ENCODE peak calls at places on chromosomes 2 and 18, in six cellular contexts. One of them, this sample, is unnamed.

GRCh38 chr2:236352761-236353593 is 88.8 kb upstream of the ASB18 start:
- DNase-seq in hepatic stellate cell: peak
- DNase-seq in posterior cingulate gyrus: no peak
- DNase-seq in CD4-positive, alpha-beta T cell: no peak
- DNase-seq in NB4: peak
- DNase-seq in HuH-7.5: no peak
- DNase-seq in this sample: peak

GRCh38 chr18:69626643-69627242 is 226.1 kb downstream of the DOK6 start:
- DNase-seq in hepatic stellate cell: no peak
- DNase-seq in NB4: no peak
- DNase-seq in posterior cingulate gyrus: no peak
- DNase-seq in HuH-7.5: no peak
- DNase-seq in CD4-positive, alpha-beta T cell: no peak
- DNase-seq in this sample: no peak

GRCh38 chr2:102718387-102719316 is 43.2 kb upstream of the TMEM182 start:
- DNase-seq in HuH-7.5: no peak
- DNase-seq in CD4-positive, alpha-beta T cell: no peak
- DNase-seq in hepatic stellate cell: no peak
- DNase-seq in posterior cingulate gyrus: no peak
- DNase-seq in NB4: no peak
- DNase-seq in this sample: no peak

GRCh38 chr2:8300905-8301304 is 381.0 kb upstream of the ID2 start:
- DNase-seq in hepatic stellate cell: no peak
- DNase-seq in NB4: no peak
- DNase-seq in CD4-positive, alpha-beta T cell: no peak
- DNase-seq in HuH-7.5: no peak
- DNase-seq in posterior cingulate gyrus: no peak
- DNase-seq in this sample: no peak

GRCh38 chr2:3322311-3322970 is 55.2 kb downstream of the EIPR1 start:
- DNase-seq in NB4: no peak
- DNase-seq in HuH-7.5: no peak
- DNase-seq in hepatic stellate cell: no peak
- DNase-seq in posterior cingulate gyrus: no peak
- DNase-seq in CD4-positive, alpha-beta T cell: no peak
- DNase-seq in this sample: no peak

GRCh38 chr2:170461875-170462274 is 253.3 kb upstream of the SP5 start:
- DNase-seq in hepatic stellate cell: no peak
- DNase-seq in posterior cingulate gyrus: no peak
- DNase-seq in CD4-positive, alpha-beta T cell: no peak
- DNase-seq in NB4: no peak
- DNase-seq in HuH-7.5: no peak
- DNase-seq in this sample: no peak

GRCh38 chr2:3112131-3112530 is 265.5 kb downstream of the EIPR1 start:
- DNase-seq in NB4: no peak
- DNase-seq in posterior cingulate gyrus: peak
- DNase-seq in CD4-positive, alpha-beta T cell: no peak
- DNase-seq in HuH-7.5: no peak
- DNase-seq in hepatic stellate cell: no peak
- DNase-seq in this sample: no peak

GRCh38 chr2:230956827-230957755 is 32.0 kb upstream of the GPR55 start:
- DNase-seq in NB4: peak
- DNase-seq in posterior cingulate gyrus: peak
- DNase-seq in CD4-positive, alpha-beta T cell: no peak
- DNase-seq in hepatic stellate cell: no peak
- DNase-seq in HuH-7.5: peak
- DNase-seq in this sample: peak

GRCh38 chr2:2265747-2266259 is 65.3 kb downstream of the MYT1L start:
- DNase-seq in NB4: no peak
- DNase-seq in CD4-positive, alpha-beta T cell: no peak
- DNase-seq in hepatic stellate cell: no peak
- DNase-seq in posterior cingulate gyrus: no peak
- DNase-seq in HuH-7.5: no peak
- DNase-seq in this sample: no peak

GRCh38 chr2:36173760-36174362 is 181.7 kb upstream of the CRIM1 start:
- DNase-seq in NB4: no peak
- DNase-seq in hepatic stellate cell: no peak
- DNase-seq in HuH-7.5: no peak
- DNase-seq in CD4-positive, alpha-beta T cell: no peak
- DNase-seq in posterior cingulate gyrus: no peak
- DNase-seq in this sample: no peak

GRCh38 chr2:9091819-9092218 is 88.3 kb upstream of the MBOAT2 start:
- DNase-seq in CD4-positive, alpha-beta T cell: no peak
- DNase-seq in HuH-7.5: no peak
- DNase-seq in NB4: no peak
- DNase-seq in hepatic stellate cell: no peak
- DNase-seq in posterior cingulate gyrus: no peak
- DNase-seq in this sample: no peak

GRCh38 chr2:160270571-160271113 is 70.6 kb upstream of the ITGB6 start:
- DNase-seq in NB4: no peak
- DNase-seq in hepatic stellate cell: peak
- DNase-seq in posterior cingulate gyrus: no peak
- DNase-seq in HuH-7.5: no peak
- DNase-seq in CD4-positive, alpha-beta T cell: no peak
- DNase-seq in this sample: peak

GRCh38 chr2:228083131-228083530 is 98.4 kb downstream of the SPHKAP start:
- DNase-seq in CD4-positive, alpha-beta T cell: no peak
- DNase-seq in NB4: no peak
- DNase-seq in hepatic stellate cell: no peak
- DNase-seq in HuH-7.5: no peak
- DNase-seq in posterior cingulate gyrus: no peak
- DNase-seq in this sample: no peak

This sample was measured in AG08396.